ENCODE peak calls at places on chromosomes 1 and 21, in seven cellular contexts. E is T-helper 17 cell; J is iPS DF 19.7; K is hypothalamus; T is naive thymus-derived CD4-positive, alpha-beta T cell; O is left ventricle myocardium superior; N is endothelial cell. R is an unnamed sample.

GRCh38 chr1:168136709-168137514 is at the start of gene GPR161:
- DNase-seq in E (no peak), J (peak; percentile 42), K (no peak), T (peak; percentile 4), O (peak; percentile 78), N (peak; percentile 61), R (peak; percentile 81)

GRCh38 chr1:61221642-61222041 is 139.3 kb downstream of the NFIA start:
- DNase-seq in E (no peak), J (no peak), K (no peak), T (no peak), O (no peak), N (no peak), R (no peak)

GRCh38 chr1:204465469-204466415 is 28.9 kb downstream of the PIK3C2B start:
- DNase-seq in E (no peak), J (no peak), K (no peak), T (no peak), O (peak; percentile 40), N (no peak), R (no peak)

GRCh38 chr1:53526451-53527101 is 67.4 kb downstream of the DMRTB1 start:
- DNase-seq in E (no peak), J (no peak), K (no peak), T (no peak), O (peak; percentile 75), N (no peak), R (no peak)

GRCh38 chr1:59673575-59674467 is 140.9 kb upstream of the HOOK1 start:
- DNase-seq in E (no peak), J (no peak), K (no peak), T (no peak), O (no peak), N (no peak), R (no peak)

GRCh38 chr1:16260814-16261213 is 23.8 kb upstream of the CPLANE2 start:
- DNase-seq in E (no peak), J (no peak), K (no peak), T (no peak), O (no peak), N (no peak), R (no peak)

GRCh38 chr1:35449334-35450008 is 107.7 kb downstream of the KIAA0319L start:
- DNase-seq in E (no peak), J (no peak), K (no peak), T (no peak), O (no peak), N (no peak), R (no peak)

GRCh38 chr1:6554907-6555778 is at the start of gene TAS1R1:
- DNase-seq in E (no peak), J (no peak), K (peak; percentile 14), T (no peak), O (peak; percentile 46), N (no peak), R (no peak)

GRCh38 chr1:178664278-178664677 is 60.8 kb upstream of the RALGPS2 start:
- DNase-seq in E (no peak), J (no peak), K (no peak), T (no peak), O (no peak), N (no peak), R (no peak)

GRCh38 chr21:39467746-39468145 is 16.0 kb downstream of the SH3BGR start:
- DNase-seq in E (no peak), J (no peak), K (no peak), T (no peak), O (no peak), N (no peak), R (no peak)

GRCh38 chr1:85366391-85366790 is 90.0 kb upstream of the BCL10 start:
- DNase-seq in E (no peak), J (no peak), K (no peak), T (no peak), O (no peak), N (no peak), R (no peak)

GRCh38 chr1:199082778-199083389 is 444.0 kb downstream of the PTPRC start:
- DNase-seq in E (no peak), J (no peak), K (no peak), T (no peak), O (no peak), N (no peak), R (no peak)

GRCh38 chr1:173714759-173715537 is at the start of gene KLHL20:
- DNase-seq in E (peak; percentile 82), J (peak; percentile 83), K (peak; percentile 64), T (peak; percentile 89), O (peak; percentile 79), N (peak; percentile 79), R (peak; percentile 91)

GRCh38 chr1:186532481-186532880 is 71.6 kb upstream of the PDC start:
- DNase-seq in E (no peak), J (no peak), K (no peak), T (no peak), O (no peak), N (no peak), R (no peak)

R was measured in D341Med.